ENCODE peak calls at places on chromosomes 5 and 9, in ten cellular contexts. One of them, this sample, is unnamed.

GRCh38 chr5:17398439-17398838 is 99.6 kb upstream of the TAF11L2 start:
- DNase-seq in fibroblast of lung: peak; percentile 99
- DNase-seq in suprapubic skin: no peak
- DNase-seq in CD8-positive, alpha-beta T cell: no peak
- DNase-seq in hepatocyte: no peak
- DNase-seq in WERI-Rb-1: peak; percentile 77
- DNase-seq in HCT116: no peak
- DNase-seq in PC-3: peak; percentile 93
- DNase-seq in colonic mucosa: no peak
- DNase-seq in body of pancreas: no peak
- DNase-seq in this sample: no peak

GRCh38 chr5:68673451-68674180 is 420.2 kb upstream of the SLC30A5 start:
- DNase-seq in body of pancreas: peak; percentile 11
- DNase-seq in fibroblast of lung: no peak
- DNase-seq in CD8-positive, alpha-beta T cell: no peak
- DNase-seq in HCT116: no peak
- DNase-seq in colonic mucosa: no peak
- DNase-seq in suprapubic skin: no peak
- DNase-seq in hepatocyte: no peak
- DNase-seq in PC-3: no peak
- DNase-seq in WERI-Rb-1: no peak
- DNase-seq in this sample: no peak

GRCh38 chr9:78973906-78974305 is 597.9 kb upstream of the TLE4 start:
- DNase-seq in PC-3: peak; percentile 91
- DNase-seq in CD8-positive, alpha-beta T cell: no peak
- DNase-seq in HCT116: no peak
- DNase-seq in WERI-Rb-1: no peak
- DNase-seq in fibroblast of lung: peak; percentile 67
- DNase-seq in hepatocyte: no peak
- DNase-seq in colonic mucosa: no peak
- DNase-seq in body of pancreas: no peak
- DNase-seq in suprapubic skin: no peak
- DNase-seq in this sample: no peak

GRCh38 chr9:131879531-131880290 is 139.8 kb upstream of the RAPGEF1 start:
- DNase-seq in body of pancreas: no peak
- DNase-seq in suprapubic skin: no peak
- DNase-seq in colonic mucosa: no peak
- DNase-seq in PC-3: no peak
- DNase-seq in HCT116: no peak
- DNase-seq in fibroblast of lung: no peak
- DNase-seq in CD8-positive, alpha-beta T cell: no peak
- DNase-seq in hepatocyte: no peak
- DNase-seq in WERI-Rb-1: no peak
- DNase-seq in this sample: no peak

GRCh38 chr9:70412678-70413426 is 1.6 kb downstream of the KLF9 start:
- DNase-seq in PC-3: peak; percentile 10
- DNase-seq in HCT116: no peak
- DNase-seq in CD8-positive, alpha-beta T cell: peak; percentile 53
- DNase-seq in suprapubic skin: peak; percentile 95
- DNase-seq in fibroblast of lung: peak; percentile 82
- DNase-seq in colonic mucosa: peak; percentile 82
- DNase-seq in hepatocyte: peak; percentile 84
- DNase-seq in WERI-Rb-1: peak; percentile 14
- DNase-seq in body of pancreas: peak; percentile 92
- DNase-seq in this sample: peak; percentile 93

GRCh38 chr5:27437594-27438200 is 399.3 kb upstream of the CDH9 start:
- DNase-seq in colonic mucosa: no peak
- DNase-seq in WERI-Rb-1: no peak
- DNase-seq in suprapubic skin: no peak
- DNase-seq in PC-3: no peak
- DNase-seq in body of pancreas: no peak
- DNase-seq in CD8-positive, alpha-beta T cell: no peak
- DNase-seq in HCT116: no peak
- DNase-seq in fibroblast of lung: peak; percentile 34
- DNase-seq in hepatocyte: no peak
- DNase-seq in this sample: no peak

GRCh38 chr5:57318251-57318650 is 144.4 kb downstream of the GPBP1 start:
- DNase-seq in hepatocyte: no peak
- DNase-seq in WERI-Rb-1: no peak
- DNase-seq in fibroblast of lung: no peak
- DNase-seq in PC-3: no peak
- DNase-seq in body of pancreas: no peak
- DNase-seq in suprapubic skin: no peak
- DNase-seq in HCT116: no peak
- DNase-seq in colonic mucosa: no peak
- DNase-seq in CD8-positive, alpha-beta T cell: no peak
- DNase-seq in this sample: no peak

GRCh38 chr5:117013280-117013877 is 438.8 kb upstream of the SEMA6A start:
- DNase-seq in fibroblast of lung: no peak
- DNase-seq in HCT116: no peak
- DNase-seq in colonic mucosa: no peak
- DNase-seq in CD8-positive, alpha-beta T cell: no peak
- DNase-seq in suprapubic skin: no peak
- DNase-seq in WERI-Rb-1: no peak
- DNase-seq in hepatocyte: no peak
- DNase-seq in body of pancreas: peak; percentile 3
- DNase-seq in PC-3: no peak
- DNase-seq in this sample: no peak

GRCh38 chr5:96648023-96648422 is 14.2 kb upstream of the CAST start:
- DNase-seq in colonic mucosa: no peak
- DNase-seq in suprapubic skin: no peak
- DNase-seq in fibroblast of lung: no peak
- DNase-seq in body of pancreas: no peak
- DNase-seq in HCT116: no peak
- DNase-seq in CD8-positive, alpha-beta T cell: no peak
- DNase-seq in WERI-Rb-1: no peak
- DNase-seq in PC-3: no peak
- DNase-seq in hepatocyte: no peak
- DNase-seq in this sample: no peak

GRCh38 chr5:135740475-135740874 is 94.0 kb upstream of the SLC25A48 start:
- DNase-seq in suprapubic skin: peak; percentile 11
- DNase-seq in CD8-positive, alpha-beta T cell: no peak
- DNase-seq in hepatocyte: no peak
- DNase-seq in HCT116: no peak
- DNase-seq in WERI-Rb-1: no peak
- DNase-seq in body of pancreas: no peak
- DNase-seq in colonic mucosa: peak; percentile 10
- DNase-seq in PC-3: no peak
- DNase-seq in fibroblast of lung: no peak
- DNase-seq in this sample: no peak

GRCh38 chr9:128404579-128404978 is 16.1 kb upstream of the CERCAM start:
- DNase-seq in fibroblast of lung: no peak
- DNase-seq in hepatocyte: no peak
- DNase-seq in CD8-positive, alpha-beta T cell: no peak
- DNase-seq in HCT116: no peak
- DNase-seq in suprapubic skin: no peak
- DNase-seq in body of pancreas: no peak
- DNase-seq in PC-3: no peak
- DNase-seq in WERI-Rb-1: no peak
- DNase-seq in colonic mucosa: no peak
- DNase-seq in this sample: no peak

GRCh38 chr5:107235167-107235566 is 435.6 kb downstream of the EFNA5 start:
- DNase-seq in PC-3: no peak
- DNase-seq in suprapubic skin: no peak
- DNase-seq in hepatocyte: no peak
- DNase-seq in body of pancreas: no peak
- DNase-seq in colonic mucosa: no peak
- DNase-seq in fibroblast of lung: no peak
- DNase-seq in CD8-positive, alpha-beta T cell: no peak
- DNase-seq in WERI-Rb-1: no peak
- DNase-seq in HCT116: no peak
- DNase-seq in this sample: no peak

GRCh38 chr5:126490167-126490937 is 67.1 kb downstream of the GRAMD2B start:
- DNase-seq in fibroblast of lung: peak; percentile 29
- DNase-seq in hepatocyte: no peak
- DNase-seq in HCT116: no peak
- DNase-seq in PC-3: no peak
- DNase-seq in WERI-Rb-1: peak; percentile 74
- DNase-seq in body of pancreas: no peak
- DNase-seq in CD8-positive, alpha-beta T cell: no peak
- DNase-seq in suprapubic skin: no peak
- DNase-seq in colonic mucosa: no peak
- DNase-seq in this sample: no peak

GRCh38 chr9:104780796-104781395 is 17.0 kb downstream of the NIPSNAP3B start:
- DNase-seq in suprapubic skin: no peak
- DNase-seq in hepatocyte: no peak
- DNase-seq in fibroblast of lung: peak; percentile 12
- DNase-seq in WERI-Rb-1: no peak
- DNase-seq in CD8-positive, alpha-beta T cell: no peak
- DNase-seq in HCT116: peak; percentile 16
- DNase-seq in colonic mucosa: no peak
- DNase-seq in body of pancreas: no peak
- DNase-seq in PC-3: peak; percentile 75
- DNase-seq in this sample: no peak

GRCh38 chr9:132670816-132671371 is 630 bp downstream of the GTF3C4 start:
- DNase-seq in PC-3: peak; percentile 4
- DNase-seq in CD8-positive, alpha-beta T cell: peak; percentile 85
- DNase-seq in colonic mucosa: peak; percentile 37
- DNase-seq in WERI-Rb-1: peak; percentile 59
- DNase-seq in HCT116: no peak
- DNase-seq in body of pancreas: peak; percentile 10
- DNase-seq in fibroblast of lung: no peak
- DNase-seq in suprapubic skin: peak; percentile 68
- DNase-seq in hepatocyte: peak; percentile 59
- DNase-seq in this sample: no peak

GRCh38 chr5:62720036-62720441 is 141.4 kb downstream of the LRRC70 start:
- DNase-seq in WERI-Rb-1: peak; percentile 69
- DNase-seq in PC-3: peak; percentile 41
- DNase-seq in HCT116: peak; percentile 31
- DNase-seq in hepatocyte: peak; percentile 58
- DNase-seq in body of pancreas: peak; percentile 8
- DNase-seq in CD8-positive, alpha-beta T cell: no peak
- DNase-seq in suprapubic skin: no peak
- DNase-seq in colonic mucosa: no peak
- DNase-seq in fibroblast of lung: peak; percentile 2
- DNase-seq in this sample: no peak

GRCh38 chr5:141382469-141383294 is at the start of gene PCDHGA7:
- DNase-seq in PC-3: no peak
- DNase-seq in fibroblast of lung: peak; percentile 48
- DNase-seq in hepatocyte: no peak
- DNase-seq in WERI-Rb-1: no peak
- DNase-seq in body of pancreas: no peak
- DNase-seq in CD8-positive, alpha-beta T cell: no peak
- DNase-seq in colonic mucosa: no peak
- DNase-seq in suprapubic skin: no peak
- DNase-seq in HCT116: no peak
- DNase-seq in this sample: no peak
- H3K9me3 ChIP-seq in PC-3: peaks cover 3% of the 10 kb centered on the region
- H3K9me3 ChIP-seq in fibroblast of lung: peaks cover 2% of the 10 kb centered on the region
- H3K9me3 ChIP-seq in hepatocyte: no peaks in the 10 kb centered on the region
- H3K9me3 ChIP-seq in WERI-Rb-1: peaks cover 13% of the 10 kb centered on the region
- H3K9me3 ChIP-seq in body of pancreas: no peaks in the 10 kb centered on the region
- H3K9me3 ChIP-seq in CD8-positive, alpha-beta T cell: peaks cover 4% of the 10 kb centered on the region
- H3K9me3 ChIP-seq in colonic mucosa: peaks cover 3% of the 10 kb centered on the region
- H3K9me3 ChIP-seq in suprapubic skin: peaks cover 56% of the 10 kb centered on the region
- H3K9me3 ChIP-seq in HCT116: no peaks in the 10 kb centered on the region
- H3K9me3 ChIP-seq in this sample: peaks cover 78% of the 10 kb centered on the region

GRCh38 chr9:19471737-19472648 is 63.2 kb downstream of the ACER2 start:
- DNase-seq in hepatocyte: peak; percentile 73
- DNase-seq in HCT116: peak; percentile 48
- DNase-seq in CD8-positive, alpha-beta T cell: peak; percentile 34
- DNase-seq in PC-3: peak; percentile 73
- DNase-seq in fibroblast of lung: peak; percentile 43
- DNase-seq in WERI-Rb-1: peak; percentile 71
- DNase-seq in suprapubic skin: peak; percentile 73
- DNase-seq in body of pancreas: peak; percentile 54
- DNase-seq in colonic mucosa: peak; percentile 40
- DNase-seq in this sample: peak; percentile 75
- H3K4me3 ChIP-seq in hepatocyte: no peak overlapping the region
- H3K4me3 ChIP-seq in HCT116: peak overlapping the region; percentile 31
- H3K4me3 ChIP-seq in CD8-positive, alpha-beta T cell: peak overlapping the region; percentile 47
- H3K4me3 ChIP-seq in PC-3: peak overlapping the region; percentile 35
- H3K4me3 ChIP-seq in fibroblast of lung: no peak overlapping the region
- H3K4me3 ChIP-seq in WERI-Rb-1: no peak overlapping the region
- H3K4me3 ChIP-seq in suprapubic skin: no peak overlapping the region
- H3K4me3 ChIP-seq in body of pancreas: no peak overlapping the region
- H3K4me3 ChIP-seq in colonic mucosa: no peak overlapping the region
- H3K4me3 ChIP-seq in this sample: no peak overlapping the region

GRCh38 chr5:38736089-38736488 is 109.7 kb upstream of the OSMR start:
- DNase-seq in CD8-positive, alpha-beta T cell: no peak
- DNase-seq in body of pancreas: no peak
- DNase-seq in PC-3: no peak
- DNase-seq in colonic mucosa: no peak
- DNase-seq in HCT116: no peak
- DNase-seq in suprapubic skin: no peak
- DNase-seq in WERI-Rb-1: no peak
- DNase-seq in fibroblast of lung: no peak
- DNase-seq in hepatocyte: no peak
- DNase-seq in this sample: no peak

GRCh38 chr5:38738898-38739743 is 106.7 kb upstream of the OSMR start:
- DNase-seq in WERI-Rb-1: no peak
- DNase-seq in hepatocyte: no peak
- DNase-seq in suprapubic skin: no peak
- DNase-seq in HCT116: no peak
- DNase-seq in fibroblast of lung: peak; percentile 46
- DNase-seq in body of pancreas: no peak
- DNase-seq in PC-3: peak; percentile 95
- DNase-seq in CD8-positive, alpha-beta T cell: no peak
- DNase-seq in colonic mucosa: no peak
- DNase-seq in this sample: no peak

GRCh38 chr5:38731461-38731860 is 114.4 kb upstream of the OSMR start:
- DNase-seq in CD8-positive, alpha-beta T cell: no peak
- DNase-seq in HCT116: no peak
- DNase-seq in hepatocyte: no peak
- DNase-seq in colonic mucosa: no peak
- DNase-seq in fibroblast of lung: no peak
- DNase-seq in PC-3: no peak
- DNase-seq in WERI-Rb-1: no peak
- DNase-seq in body of pancreas: no peak
- DNase-seq in suprapubic skin: no peak
- DNase-seq in this sample: no peak

DNA sequence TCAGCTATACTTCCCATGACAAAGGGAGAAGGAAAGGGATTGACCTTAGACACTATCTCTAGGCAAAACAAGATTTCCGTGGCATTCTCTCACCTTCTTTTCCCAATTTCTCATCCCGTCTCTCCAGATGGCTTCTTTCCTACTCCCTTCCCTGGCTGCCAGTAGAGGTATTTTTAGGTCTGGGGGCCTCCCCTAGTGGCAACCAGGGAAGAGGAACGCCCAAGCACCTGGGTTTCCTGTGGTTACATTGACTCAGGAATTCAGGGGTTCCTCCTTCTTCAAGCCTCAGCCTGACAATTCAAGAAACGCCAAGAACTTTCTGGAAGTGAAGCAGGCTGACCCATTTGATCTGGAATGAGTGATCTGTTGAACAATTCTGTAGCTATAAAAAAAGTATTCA is 111.5 kb upstream of the OSMR start:
- DNase-seq in body of pancreas: no peak
- DNase-seq in hepatocyte: no peak
- DNase-seq in PC-3: no peak
- DNase-seq in colonic mucosa: no peak
- DNase-seq in fibroblast of lung: no peak
- DNase-seq in CD8-positive, alpha-beta T cell: no peak
- DNase-seq in WERI-Rb-1: peak; percentile 57
- DNase-seq in HCT116: no peak
- DNase-seq in suprapubic skin: no peak
- DNase-seq in this sample: no peak
- H3K9me3 ChIP-seq in body of pancreas: no peaks in the 10 kb centered on the region
- H3K9me3 ChIP-seq in hepatocyte: no peaks in the 10 kb centered on the region
- H3K9me3 ChIP-seq in PC-3: no peaks in the 10 kb centered on the region
- H3K9me3 ChIP-seq in colonic mucosa: no peaks in the 10 kb centered on the region
- H3K9me3 ChIP-seq in fibroblast of lung: no peaks in the 10 kb centered on the region
- H3K9me3 ChIP-seq in CD8-positive, alpha-beta T cell: no peaks in the 10 kb centered on the region
- H3K9me3 ChIP-seq in WERI-Rb-1: no peaks in the 10 kb centered on the region
- H3K9me3 ChIP-seq in HCT116: no peaks in the 10 kb centered on the region
- H3K9me3 ChIP-seq in suprapubic skin: no peaks in the 10 kb centered on the region
- H3K9me3 ChIP-seq in this sample: no peaks in the 10 kb centered on the region

GRCh38 chr9:129459550-129460322 is 161.2 kb downstream of the C9orf50 start:
- DNase-seq in PC-3: no peak
- DNase-seq in CD8-positive, alpha-beta T cell: no peak
- DNase-seq in HCT116: no peak
- DNase-seq in suprapubic skin: no peak
- DNase-seq in hepatocyte: no peak
- DNase-seq in body of pancreas: no peak
- DNase-seq in WERI-Rb-1: no peak
- DNase-seq in colonic mucosa: no peak
- DNase-seq in fibroblast of lung: no peak
- DNase-seq in this sample: no peak
- H3K4me3 ChIP-seq in PC-3: no peak overlapping the region
- H3K4me3 ChIP-seq in CD8-positive, alpha-beta T cell: peak overlapping the region; percentile 24
- H3K4me3 ChIP-seq in HCT116: no peak overlapping the region
- H3K4me3 ChIP-seq in suprapubic skin: peak overlapping the region; percentile 52
- H3K4me3 ChIP-seq in hepatocyte: no peak overlapping the region
- H3K4me3 ChIP-seq in body of pancreas: no peak overlapping the region
- H3K4me3 ChIP-seq in WERI-Rb-1: peak overlapping the region; percentile 31
- H3K4me3 ChIP-seq in colonic mucosa: no peak overlapping the region
- H3K4me3 ChIP-seq in fibroblast of lung: no peak overlapping the region
- H3K4me3 ChIP-seq in this sample: no peak overlapping the region

This sample was measured in heart left ventricle.